ENCODE peak calls at places on chromosomes 5 and 9, in six cellular contexts. One of them, this sample, is unnamed.

GRCh38 chr9:2060425-2060824 is 45.3 kb downstream of the SMARCA2 start:
- DNase-seq in dorsolateral prefrontal cortex: no peak
- DNase-seq in testis: peak; percentile 36
- DNase-seq in GM23338: no peak
- DNase-seq in heart right ventricle: peak; percentile 32
- DNase-seq in fibroblast of lung: peak; percentile 13
- DNase-seq in this sample: no peak

GRCh38 chr5:180034564-180034963 is 37.0 kb downstream of the RNF130 start:
- DNase-seq in dorsolateral prefrontal cortex: no peak
- DNase-seq in testis: no peak
- DNase-seq in GM23338: no peak
- DNase-seq in heart right ventricle: no peak
- DNase-seq in fibroblast of lung: peak; percentile 16
- DNase-seq in this sample: no peak

GRCh38 chr9:97802276-97802675 is 50.8 kb upstream of the FOXE1 start:
- DNase-seq in dorsolateral prefrontal cortex: no peak
- DNase-seq in testis: no peak
- DNase-seq in GM23338: no peak
- DNase-seq in heart right ventricle: no peak
- DNase-seq in fibroblast of lung: no peak
- DNase-seq in this sample: peak; percentile 67

GRCh38 chr5:89241186-89241585 is 358.2 kb upstream of the MEF2C start:
- DNase-seq in dorsolateral prefrontal cortex: no peak
- DNase-seq in testis: no peak
- DNase-seq in GM23338: no peak
- DNase-seq in heart right ventricle: no peak
- DNase-seq in fibroblast of lung: peak; percentile 79
- DNase-seq in this sample: no peak

GRCh38 chr9:119761737-119762136 is 392.5 kb upstream of the BRINP1 start:
- DNase-seq in dorsolateral prefrontal cortex: no peak
- DNase-seq in testis: no peak
- DNase-seq in GM23338: no peak
- DNase-seq in heart right ventricle: no peak
- DNase-seq in fibroblast of lung: no peak
- DNase-seq in this sample: no peak

GRCh38 chr5:32439086-32439642 is 5.4 kb downstream of the ZFR start:
- DNase-seq in dorsolateral prefrontal cortex: no peak
- DNase-seq in testis: no peak
- DNase-seq in GM23338: no peak
- DNase-seq in heart right ventricle: no peak
- DNase-seq in fibroblast of lung: no peak
- DNase-seq in this sample: no peak

GRCh38 chr5:95283022-95283615 is 1.8 kb downstream of the MCTP1 start:
- DNase-seq in dorsolateral prefrontal cortex: no peak
- DNase-seq in testis: no peak
- DNase-seq in GM23338: peak; percentile 62
- DNase-seq in heart right ventricle: no peak
- DNase-seq in fibroblast of lung: no peak
- DNase-seq in this sample: peak; percentile 61

GRCh38 chr9:81150016-81150625 is 539.2 kb downstream of the TLE1 start:
- DNase-seq in dorsolateral prefrontal cortex: no peak
- DNase-seq in testis: no peak
- DNase-seq in GM23338: no peak
- DNase-seq in heart right ventricle: no peak
- DNase-seq in fibroblast of lung: no peak
- DNase-seq in this sample: no peak

GRCh38 chr5:87231037-87231808 is 36.5 kb upstream of the RASA1 start:
- DNase-seq in dorsolateral prefrontal cortex: no peak
- DNase-seq in testis: peak; percentile 17
- DNase-seq in GM23338: no peak
- DNase-seq in heart right ventricle: no peak
- DNase-seq in fibroblast of lung: no peak
- DNase-seq in this sample: no peak

GRCh38 chr9:33782395-33783152 is 12.8 kb upstream of the PRSS3 start:
- DNase-seq in dorsolateral prefrontal cortex: no peak
- DNase-seq in testis: no peak
- DNase-seq in GM23338: no peak
- DNase-seq in heart right ventricle: no peak
- DNase-seq in fibroblast of lung: peak; percentile 77
- DNase-seq in this sample: no peak

GRCh38 chr9:92728831-92729734 is 35.5 kb downstream of the BICD2 start:
- DNase-seq in dorsolateral prefrontal cortex: peak; percentile 52
- DNase-seq in testis: peak; percentile 41
- DNase-seq in GM23338: peak; percentile 51
- DNase-seq in heart right ventricle: no peak
- DNase-seq in fibroblast of lung: no peak
- DNase-seq in this sample: peak; percentile 67

GRCh38 chr9:137606734-137607138 is 1.2 kb downstream of the ARRDC1 start:
- DNase-seq in dorsolateral prefrontal cortex: no peak
- DNase-seq in testis: no peak
- DNase-seq in GM23338: no peak
- DNase-seq in heart right ventricle: no peak
- DNase-seq in fibroblast of lung: no peak
- DNase-seq in this sample: peak; percentile 57

GRCh38 chr5:60993425-60993824 is 48.4 kb downstream of the NDUFAF2 start:
- DNase-seq in dorsolateral prefrontal cortex: no peak
- DNase-seq in testis: no peak
- DNase-seq in GM23338: no peak
- DNase-seq in heart right ventricle: no peak
- DNase-seq in fibroblast of lung: no peak
- DNase-seq in this sample: no peak

DNA sequence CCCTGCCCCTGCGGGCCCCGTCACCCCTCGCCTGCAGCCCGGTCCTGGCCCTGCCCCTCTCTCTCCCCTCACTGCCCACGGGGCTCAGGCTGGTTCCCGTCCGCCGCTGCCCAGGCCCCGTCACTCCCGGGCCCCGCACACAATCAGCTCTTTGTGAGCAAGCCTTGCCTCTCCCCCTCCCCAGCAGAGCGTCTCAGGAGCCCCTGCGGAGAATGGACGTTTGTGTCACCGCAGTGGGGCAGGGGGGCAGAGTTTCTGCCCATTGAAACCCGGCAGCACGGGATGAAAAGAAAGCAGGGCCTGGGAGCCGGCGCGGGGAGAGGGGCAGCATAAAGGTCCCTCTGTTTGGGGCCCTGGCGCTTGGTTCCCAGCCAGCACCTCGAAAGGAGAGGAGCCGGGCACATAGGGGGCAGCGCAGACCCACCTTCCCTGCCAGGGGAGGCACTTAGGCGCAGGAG is 13.5 kb upstream of the NUP214 start:
- DNase-seq in dorsolateral prefrontal cortex: peak; percentile 95
- DNase-seq in testis: no peak
- DNase-seq in GM23338: peak; percentile 32
- DNase-seq in heart right ventricle: no peak
- DNase-seq in fibroblast of lung: no peak
- DNase-seq in this sample: peak; percentile 73
- TF ChIP-seq CTCF in dorsolateral prefrontal cortex: no peak
- TF ChIP-seq CTCF in testis: no peak
- TF ChIP-seq CTCF in GM23338: peak; percentile 28
- TF ChIP-seq CTCF in heart right ventricle: no peak
- TF ChIP-seq CTCF in fibroblast of lung: no peak
- TF ChIP-seq CTCF in this sample: peak; percentile 41

GRCh38 chr5:116756531-116756930 is 181.9 kb upstream of the SEMA6A start:
- DNase-seq in dorsolateral prefrontal cortex: no peak
- DNase-seq in testis: no peak
- DNase-seq in GM23338: no peak
- DNase-seq in heart right ventricle: no peak
- DNase-seq in fibroblast of lung: no peak
- DNase-seq in this sample: no peak
- TF ChIP-seq CTCF in dorsolateral prefrontal cortex: no peak
- TF ChIP-seq CTCF in testis: no peak
- TF ChIP-seq CTCF in GM23338: no peak
- TF ChIP-seq CTCF in heart right ventricle: peak; percentile 29
- TF ChIP-seq CTCF in fibroblast of lung: no peak
- TF ChIP-seq CTCF in this sample: no peak

GRCh38 chr9:130235558-130236435 is 29.8 kb upstream of the HMCN2 start:
- DNase-seq in dorsolateral prefrontal cortex: peak; percentile 64
- DNase-seq in testis: peak; percentile 78
- DNase-seq in GM23338: peak; percentile 88
- DNase-seq in heart right ventricle: peak; percentile 54
- DNase-seq in fibroblast of lung: peak; percentile 61
- DNase-seq in this sample: peak; percentile 92

GRCh38 chr9:130234340-130235260 is 31.0 kb upstream of the HMCN2 start:
- DNase-seq in dorsolateral prefrontal cortex: no peak
- DNase-seq in testis: no peak
- DNase-seq in GM23338: no peak
- DNase-seq in heart right ventricle: no peak
- DNase-seq in fibroblast of lung: peak; percentile 51
- DNase-seq in this sample: no peak

GRCh38 chr9:130237071-130237470 is 28.5 kb upstream of the HMCN2 start:
- DNase-seq in dorsolateral prefrontal cortex: no peak
- DNase-seq in testis: no peak
- DNase-seq in GM23338: no peak
- DNase-seq in heart right ventricle: no peak
- DNase-seq in fibroblast of lung: no peak
- DNase-seq in this sample: no peak

GRCh38 chr9:130237763-130238524 is 27.6 kb upstream of the HMCN2 start:
- DNase-seq in dorsolateral prefrontal cortex: no peak
- DNase-seq in testis: no peak
- DNase-seq in GM23338: peak; percentile 17
- DNase-seq in heart right ventricle: no peak
- DNase-seq in fibroblast of lung: no peak
- DNase-seq in this sample: peak; percentile 61

DNA sequence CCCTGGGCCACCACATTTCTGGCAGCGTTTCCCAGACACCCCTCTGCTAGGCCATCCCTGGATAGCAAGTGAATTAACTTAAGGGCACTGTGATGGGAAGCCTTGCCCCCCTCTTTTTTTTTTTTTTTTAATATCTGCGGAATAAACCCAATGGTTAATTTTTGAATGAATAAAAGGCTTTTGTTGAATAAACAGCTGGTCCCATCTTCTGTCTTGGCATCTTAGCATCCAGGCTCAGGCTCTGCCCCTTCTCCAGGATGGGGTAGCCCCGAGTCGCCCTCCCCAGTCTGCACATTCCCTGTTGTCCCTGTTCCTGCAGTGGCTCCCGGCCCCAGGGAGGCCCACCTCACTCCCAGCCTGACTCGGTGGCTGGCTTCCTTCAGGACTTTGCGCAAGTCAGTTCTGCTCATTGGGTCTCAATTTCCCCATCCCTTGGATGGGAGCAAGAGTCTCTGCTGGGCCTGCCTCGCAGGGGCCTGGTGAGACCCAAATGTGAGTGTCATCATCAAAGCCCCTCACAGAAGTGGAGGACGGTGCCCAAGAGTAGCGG is 29.0 kb upstream of the HMCN2 start:
- DNase-seq in dorsolateral prefrontal cortex: no peak
- DNase-seq in testis: no peak
- DNase-seq in GM23338: no peak
- DNase-seq in heart right ventricle: no peak
- DNase-seq in fibroblast of lung: no peak
- DNase-seq in this sample: peak; percentile 37
- TF ChIP-seq CTCF in dorsolateral prefrontal cortex: no peak
- TF ChIP-seq CTCF in testis: no peak
- TF ChIP-seq CTCF in GM23338: no peak
- TF ChIP-seq CTCF in heart right ventricle: no peak
- TF ChIP-seq CTCF in fibroblast of lung: no peak
- TF ChIP-seq CTCF in this sample: no peak

GRCh38 chr5:59008816-59009473 is 426.1 kb downstream of the RAB3C start:
- DNase-seq in dorsolateral prefrontal cortex: no peak
- DNase-seq in testis: no peak
- DNase-seq in GM23338: no peak
- DNase-seq in heart right ventricle: no peak
- DNase-seq in fibroblast of lung: no peak
- DNase-seq in this sample: no peak

GRCh38 chr5:59003124-59003523 is 420.2 kb downstream of the RAB3C start:
- DNase-seq in dorsolateral prefrontal cortex: no peak
- DNase-seq in testis: no peak
- DNase-seq in GM23338: no peak
- DNase-seq in heart right ventricle: no peak
- DNase-seq in fibroblast of lung: no peak
- DNase-seq in this sample: no peak

GRCh38 chr5:59003641-59004040 is 420.8 kb downstream of the RAB3C start:
- DNase-seq in dorsolateral prefrontal cortex: no peak
- DNase-seq in testis: no peak
- DNase-seq in GM23338: peak; percentile 68
- DNase-seq in heart right ventricle: no peak
- DNase-seq in fibroblast of lung: no peak
- DNase-seq in this sample: no peak

GRCh38 chr5:59005934-59006701 is 423.2 kb downstream of the RAB3C start:
- DNase-seq in dorsolateral prefrontal cortex: no peak
- DNase-seq in testis: no peak
- DNase-seq in GM23338: no peak
- DNase-seq in heart right ventricle: no peak
- DNase-seq in fibroblast of lung: no peak
- DNase-seq in this sample: no peak

DNA sequence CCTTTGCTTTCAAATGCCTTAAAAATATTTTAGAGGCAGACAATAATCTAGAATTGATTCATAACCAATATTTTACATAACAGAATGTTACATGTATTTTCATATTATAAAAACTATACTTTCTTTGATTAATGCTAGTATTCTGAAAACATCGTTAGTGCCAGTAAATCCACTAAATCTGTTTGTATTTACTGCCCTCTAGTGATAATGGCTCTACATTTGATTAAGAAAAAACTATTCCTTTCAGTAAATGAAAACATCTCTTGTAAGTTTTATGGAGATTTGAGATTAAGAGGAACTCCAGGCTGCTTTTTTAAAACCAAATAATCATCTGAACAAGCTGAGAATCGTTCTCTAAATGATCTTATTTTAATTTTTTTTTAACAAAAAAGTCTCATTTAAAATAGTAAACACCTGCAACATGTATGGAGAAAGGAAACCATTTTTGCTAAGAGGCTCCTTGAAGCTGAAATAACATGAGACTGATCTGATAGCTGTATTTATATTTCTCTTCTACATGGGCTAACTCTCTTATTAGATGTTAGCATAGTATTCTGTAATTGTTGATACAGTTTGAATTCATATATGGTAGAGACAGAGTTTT is 424.7 kb downstream of the RAB3C start:
- DNase-seq in dorsolateral prefrontal cortex: no peak
- DNase-seq in testis: no peak
- DNase-seq in GM23338: peak; percentile 64
- DNase-seq in heart right ventricle: no peak
- DNase-seq in fibroblast of lung: peak; percentile 66
- DNase-seq in this sample: no peak
- TF ChIP-seq CTCF in dorsolateral prefrontal cortex: no peak
- TF ChIP-seq CTCF in testis: no peak
- TF ChIP-seq CTCF in GM23338: peak; percentile 86
- TF ChIP-seq CTCF in heart right ventricle: peak; percentile 70
- TF ChIP-seq CTCF in fibroblast of lung: no peak
- TF ChIP-seq CTCF in this sample: peak; percentile 84